ENCODE peak calls at places on chromosomes 12 and 14, in ten cellular contexts. S is posterior vena cava; M is activated CD4-positive, alpha-beta T cell treated with anti-CD3 and anti-CD28 coated beads, Interleukin-2, amount 50 U/mL, for 48 hours; V is caudate nucleus; P is heart left ventricle; Y is CD8-positive, alpha-beta memory T cell; J is ELF-1; R is WTC11; D is DMS153; Z is CD4-positive, CD25-positive, alpha-beta regulatory T cell. E is an unnamed sample.

GRCh38 chr12:100375023-100375737 is 18.3 kb downstream of the SLC17A8 start:
- DNase-seq in Z (no peak), V (peak; percentile 4), D (no peak), R (no peak), P (peak; percentile 57), Y (no peak), S (peak; percentile 85), J (no peak), M (no peak), E (no peak)

GRCh38 chr12:79673334-79673733 is 17.4 kb downstream of the PAWR start:
- DNase-seq in M (no peak), P (no peak), V (no peak), J (no peak), S (no peak), D (no peak), Z (no peak), Y (no peak), R (no peak), E (no peak)

GRCh38 chr14:61179776-61180398 is 101.3 kb downstream of the TMEM30B start:
- DNase-seq in V (no peak), P (no peak), J (no peak), S (no peak), Y (no peak), R (no peak), M (no peak), Z (no peak), D (no peak), E (no peak)

GRCh38 chr14:75298187-75298985 is 19.8 kb downstream of the FOS start:
- DNase-seq in Z (no peak), D (no peak), J (no peak), R (no peak), V (no peak), Y (no peak), M (no peak), S (peak; percentile 90), P (no peak), E (no peak)

GRCh38 chr12:49673446-49674317 is 33.5 kb downstream of the FMNL3 start:
- DNase-seq in J (peak; percentile 91), V (peak; percentile 78), P (peak; percentile 95), Z (peak; percentile 32), R (peak; percentile 66), Y (no peak), S (peak; percentile 97), M (no peak), D (peak; percentile 76), E (no peak)

GRCh38 chr14:104389326-104390220 is 190.0 kb upstream of the C14orf180 start:
- DNase-seq in R (no peak), S (peak; percentile 66), J (no peak), P (peak; percentile 5), M (no peak), Z (peak; percentile 53), Y (no peak), V (no peak), D (no peak), E (peak; percentile 9)

GRCh38 chr14:105313381-105314286 is 914 bp upstream of the PACS2 start:
- DNase-seq in Y (no peak), P (no peak), M (peak; percentile 38), R (peak; percentile 47), Z (no peak), S (no peak), D (no peak), V (no peak), J (no peak), E (no peak)

GRCh38 chr12:49750027-49750977 is 8.9 kb downstream of the TMBIM6 start:
- DNase-seq in V (no peak), S (peak; percentile 42), Z (peak; percentile 30), Y (no peak), R (no peak), M (peak; percentile 50), D (no peak), P (no peak), J (no peak), E (no peak)

GRCh38 chr12:92438641-92439396 is 264.0 kb upstream of the PLEKHG7 start:
- DNase-seq in Z (no peak), D (no peak), S (no peak), P (no peak), Y (no peak), M (no peak), V (no peak), J (no peak), R (no peak), E (no peak)

GRCh38 chr14:30864934-30865333 is 9.4 kb upstream of the COCH start:
- DNase-seq in D (no peak), M (no peak), Y (no peak), J (no peak), V (no peak), R (no peak), Z (no peak), P (no peak), S (no peak), E (no peak)